ENCODE peak calls at places on chromosomes 11 and 22, in four cellular contexts. Z is non-pigmented ciliary epithelial cell, B is H54, C is RWPE1. W is an unnamed sample.

GRCh38 chr11:79794057-79794456 is 353.2 kb upstream of the TENM4 start:
- DNase-seq in Z (no peak), B (no peak), C (no peak), W (no peak)

GRCh38 chr11:124745835-124746620 is 6.0 kb downstream of the VSIG2 start:
- DNase-seq in Z (no peak), B (no peak), C (peak), W (no peak)

GRCh38 chr22:21940521-21940920 is 12.1 kb downstream of the PPM1F start:
- DNase-seq in Z (no peak), B (no peak), C (no peak), W (no peak)

GRCh38 chr11:58186938-58187337 is 1.9 kb upstream of the OR9Q2 start:
- DNase-seq in Z (no peak), B (no peak), C (no peak), W (no peak)

GRCh38 chr22:24601217-24602104 is 1.5 kb upstream of the GGT1 start:
- DNase-seq in Z (no peak), B (no peak), C (no peak), W (no peak)

GRCh38 chr11:72758690-72759389 is 6.6 kb upstream of the ARAP1 start:
- DNase-seq in Z (peak), B (no peak), C (no peak), W (no peak)

GRCh38 chr11:102932678-102933077 is 22.9 kb downstream of the MMP13 start:
- DNase-seq in Z (no peak), B (no peak), C (no peak), W (peak)

GRCh38 chr11:116199182-116199581 is 573.6 kb downstream of the BUD13 start:
- DNase-seq in Z (no peak), B (no peak), C (no peak), W (no peak)

GRCh38 chr11:57777969-57778317 is 16.3 kb downstream of the CTNND1 start:
- DNase-seq in Z (no peak), B (no peak), C (no peak), W (no peak)

GRCh38 chr11:122617297-122617696 is 38.2 kb upstream of the UBASH3B start:
- DNase-seq in Z (no peak), B (no peak), C (peak), W (no peak)

GRCh38 chr11:104487035-104487775 is 323.3 kb upstream of the PDGFD start:
- DNase-seq in Z (no peak), B (no peak), C (no peak), W (peak)

GRCh38 chr11:81237139-81237538 is 1496.5 kb downstream of the FAM181B start:
- DNase-seq in Z (peak), B (no peak), C (no peak), W (peak)

GRCh38 chr11:1049431-1049891 is 12.9 kb upstream of the MUC6 start:
- DNase-seq in Z (no peak), B (no peak), C (no peak), W (no peak)

GRCh38 chr22:19121631-19122142 is 525 bp downstream of the DGCR2 start:
- DNase-seq in Z (no peak), B (peak), C (peak), W (peak)

GRCh38 chr11:57444362-57445074 is 15.8 kb upstream of the RTN4RL2 start:
- DNase-seq in Z (no peak), B (no peak), C (no peak), W (no peak)

GRCh38 chr22:40518840-40519239 is 117.7 kb downstream of the MRTFA start:
- DNase-seq in Z (no peak), B (no peak), C (no peak), W (no peak)

GRCh38 chr11:11569936-11570491 is 51.8 kb downstream of the GALNT18 start:
- DNase-seq in Z (no peak), B (no peak), C (peak), W (no peak)

GRCh38 chr22:46902998-46903916 is 140.8 kb downstream of the TBC1D22A start:
- DNase-seq in Z (no peak), B (no peak), C (no peak), W (no peak)

GRCh38 chr11:105811242-105811641 is 201.4 kb downstream of the GRIA4 start:
- DNase-seq in Z (no peak), B (no peak), C (no peak), W (no peak)

GRCh38 chr11:126914166-126914565 is 86.4 kb downstream of the KIRREL3 start:
- DNase-seq in Z (no peak), B (no peak), C (no peak), W (peak)

GRCh38 chr11:68934321-68934645 is 30.6 kb downstream of the IGHMBP2 start:
- DNase-seq in Z (no peak), B (no peak), C (no peak), W (no peak)

GRCh38 chr11:665062-665706 is 28.1 kb downstream of the DRD4 start:
- DNase-seq in Z (no peak), B (no peak), C (no peak), W (peak)

GRCh38 chr22:38016182-38017078 is 32.1 kb upstream of the SOX10 start:
- DNase-seq in Z (no peak), B (no peak), C (no peak), W (no peak)

GRCh38 chr11:31874631-31875191 is 63.6 kb upstream of the PAX6 start:
- DNase-seq in Z (no peak), B (no peak), C (no peak), W (no peak)

GRCh38 chr11:130649749-130650275 is 201.4 kb downstream of the ADAMTS15 start:
- DNase-seq in Z (no peak), B (no peak), C (no peak), W (no peak)

GRCh38 chr11:114260077-114260476 is 36.1 kb upstream of the NNMT start:
- DNase-seq in Z (no peak), B (no peak), C (no peak), W (no peak)

GRCh38 chr11:112881461-112881860 is 79.8 kb upstream of the NCAM1 start:
- DNase-seq in Z (no peak), B (peak), C (peak), W (no peak)

GRCh38 chr22:29319072-29319471 is 3.6 kb upstream of the RASL10A start:
- DNase-seq in Z (no peak), B (no peak), C (no peak), W (no peak)

GRCh38 chr11:103862827-103863213 is 173.6 kb upstream of the DDI1 start:
- DNase-seq in Z (no peak), B (no peak), C (no peak), W (no peak)

GRCh38 chr11:118200497-118200896 is 24.1 kb upstream of the SCN2B start:
- DNase-seq in Z (no peak), B (no peak), C (no peak), W (no peak)

GRCh38 chr11:11095971-11096370 is 238.1 kb upstream of the ZBED5 start:
- DNase-seq in Z (no peak), B (no peak), C (no peak), W (no peak)

GRCh38 chr22:43488031-43488892 is 76.4 kb downstream of the MPPED1 start:
- DNase-seq in Z (no peak), B (no peak), C (no peak), W (no peak)

GRCh38 chr11:76302707-76303395 is 78.1 kb downstream of the THAP12 start:
- DNase-seq in Z (no peak), B (no peak), C (no peak), W (no peak)

GRCh38 chr11:133137939-133138338 is 394.4 kb downstream of the OPCML start:
- DNase-seq in Z (no peak), B (no peak), C (no peak), W (no peak)

GRCh38 chr11:86571273-86571948 is 101.0 kb downstream of the ME3 start:
- DNase-seq in Z (no peak), B (no peak), C (no peak), W (no peak)

GRCh38 chr11:13011366-13012036 is 2.4 kb downstream of the RASSF10 start:
- DNase-seq in Z (no peak), B (no peak), C (no peak), W (no peak)

GRCh38 chr22:19873138-19873959 is 18.7 kb upstream of the GNB1L start:
- DNase-seq in Z (no peak), B (no peak), C (no peak), W (no peak)

GRCh38 chr11:20026629-20027545 is 133.4 kb downstream of the DBX1 start:
- DNase-seq in Z (no peak), B (no peak), C (peak), W (no peak)

GRCh38 chr11:118606157-118606843 is 1.1 kb upstream of the PHLDB1 start:
- DNase-seq in Z (no peak), B (no peak), C (no peak), W (peak)